ENCODE peak calls at places on chromosome 11, in nine cellular contexts. One of them, this sample, is unnamed.

GRCh38 chr11:133382217-133382746 is 150.0 kb downstream of the OPCML start:
- DNase-seq in stomach: no peak
- DNase-seq in mammary epithelial cell: peak; percentile 26
- DNase-seq in lung: no peak
- DNase-seq in CD8-positive, alpha-beta T cell: no peak
- DNase-seq in sigmoid colon: no peak
- DNase-seq in K562: no peak
- DNase-seq in lower lobe of right lung: no peak
- DNase-seq in Peyer's patch: peak; percentile 64
- DNase-seq in this sample: no peak

GRCh38 chr11:117126223-117126965 is 17.7 kb upstream of the PAFAH1B2 start:
- DNase-seq in K562: no peak
- DNase-seq in lung: no peak
- DNase-seq in lower lobe of right lung: no peak
- DNase-seq in Peyer's patch: no peak
- DNase-seq in sigmoid colon: no peak
- DNase-seq in CD8-positive, alpha-beta T cell: no peak
- DNase-seq in mammary epithelial cell: no peak
- DNase-seq in stomach: no peak
- DNase-seq in this sample: no peak

GRCh38 chr11:117837070-117837776 is 12.7 kb upstream of the FXYD2 start:
- DNase-seq in Peyer's patch: peak; percentile 38
- DNase-seq in K562: no peak
- DNase-seq in CD8-positive, alpha-beta T cell: peak; percentile 38
- DNase-seq in lung: no peak
- DNase-seq in lower lobe of right lung: no peak
- DNase-seq in mammary epithelial cell: no peak
- DNase-seq in stomach: peak; percentile 20
- DNase-seq in sigmoid colon: peak; percentile 56
- DNase-seq in this sample: no peak

GRCh38 chr11:100687630-100688395 is 725 bp downstream of the ARHGAP42 start:
- DNase-seq in mammary epithelial cell: peak; percentile 79
- DNase-seq in lower lobe of right lung: peak; percentile 54
- DNase-seq in Peyer's patch: peak; percentile 79
- DNase-seq in lung: peak; percentile 44
- DNase-seq in CD8-positive, alpha-beta T cell: no peak
- DNase-seq in stomach: peak; percentile 48
- DNase-seq in K562: peak; percentile 47
- DNase-seq in sigmoid colon: peak; percentile 72
- DNase-seq in this sample: peak; percentile 47

GRCh38 chr11:103729653-103730052 is 306.8 kb upstream of the DDI1 start:
- DNase-seq in stomach: no peak
- DNase-seq in mammary epithelial cell: no peak
- DNase-seq in lower lobe of right lung: no peak
- DNase-seq in lung: no peak
- DNase-seq in Peyer's patch: no peak
- DNase-seq in CD8-positive, alpha-beta T cell: no peak
- DNase-seq in K562: no peak
- DNase-seq in sigmoid colon: no peak
- DNase-seq in this sample: no peak

GRCh38 chr11:88402192-88402715 is 64.7 kb upstream of the CTSC start:
- DNase-seq in K562: no peak
- DNase-seq in CD8-positive, alpha-beta T cell: no peak
- DNase-seq in mammary epithelial cell: peak; percentile 90
- DNase-seq in lower lobe of right lung: no peak
- DNase-seq in sigmoid colon: no peak
- DNase-seq in stomach: no peak
- DNase-seq in lung: no peak
- DNase-seq in Peyer's patch: no peak
- DNase-seq in this sample: peak; percentile 49

GRCh38 chr11:73787051-73787642 is 527 bp upstream of the MRPL48 start:
- DNase-seq in lower lobe of right lung: no peak
- DNase-seq in Peyer's patch: no peak
- DNase-seq in stomach: no peak
- DNase-seq in mammary epithelial cell: no peak
- DNase-seq in lung: no peak
- DNase-seq in K562: no peak
- DNase-seq in CD8-positive, alpha-beta T cell: no peak
- DNase-seq in sigmoid colon: no peak
- DNase-seq in this sample: no peak

GRCh38 chr11:34978236-34979191 is 62.1 kb downstream of the PDHX start:
- DNase-seq in Peyer's patch: no peak
- DNase-seq in CD8-positive, alpha-beta T cell: no peak
- DNase-seq in K562: no peak
- DNase-seq in lower lobe of right lung: no peak
- DNase-seq in sigmoid colon: no peak
- DNase-seq in stomach: no peak
- DNase-seq in mammary epithelial cell: no peak
- DNase-seq in lung: no peak
- DNase-seq in this sample: peak; percentile 42

GRCh38 chr11:128839081-128839480 is 28.0 kb downstream of the KCNJ1 start:
- DNase-seq in CD8-positive, alpha-beta T cell: no peak
- DNase-seq in mammary epithelial cell: no peak
- DNase-seq in K562: no peak
- DNase-seq in sigmoid colon: no peak
- DNase-seq in stomach: no peak
- DNase-seq in lung: no peak
- DNase-seq in lower lobe of right lung: no peak
- DNase-seq in Peyer's patch: no peak
- DNase-seq in this sample: no peak

GRCh38 chr11:127106938-127107337 is 106.4 kb upstream of the KIRREL3 start:
- DNase-seq in Peyer's patch: no peak
- DNase-seq in stomach: no peak
- DNase-seq in K562: no peak
- DNase-seq in sigmoid colon: no peak
- DNase-seq in lung: no peak
- DNase-seq in mammary epithelial cell: no peak
- DNase-seq in lower lobe of right lung: no peak
- DNase-seq in CD8-positive, alpha-beta T cell: no peak
- DNase-seq in this sample: no peak

GRCh38 chr11:130315354-130315970 is 745 bp upstream of the ZBTB44 start:
- DNase-seq in CD8-positive, alpha-beta T cell: peak; percentile 74
- DNase-seq in sigmoid colon: peak; percentile 70
- DNase-seq in Peyer's patch: peak; percentile 74
- DNase-seq in lung: peak; percentile 54
- DNase-seq in lower lobe of right lung: peak; percentile 73
- DNase-seq in K562: peak; percentile 14
- DNase-seq in mammary epithelial cell: no peak
- DNase-seq in stomach: peak; percentile 48
- DNase-seq in this sample: no peak

GRCh38 chr11:78351193-78351592 is 66.4 kb downstream of the GAB2 start:
- DNase-seq in CD8-positive, alpha-beta T cell: no peak
- DNase-seq in sigmoid colon: no peak
- DNase-seq in lung: no peak
- DNase-seq in K562: no peak
- DNase-seq in lower lobe of right lung: no peak
- DNase-seq in mammary epithelial cell: no peak
- DNase-seq in stomach: no peak
- DNase-seq in Peyer's patch: no peak
- DNase-seq in this sample: no peak

GRCh38 chr11:32531528-32531927 is 52.1 kb upstream of the EIF3M start:
- DNase-seq in lower lobe of right lung: no peak
- DNase-seq in CD8-positive, alpha-beta T cell: no peak
- DNase-seq in K562: no peak
- DNase-seq in mammary epithelial cell: peak; percentile 70
- DNase-seq in Peyer's patch: no peak
- DNase-seq in lung: no peak
- DNase-seq in sigmoid colon: no peak
- DNase-seq in stomach: no peak
- DNase-seq in this sample: no peak

DNA sequence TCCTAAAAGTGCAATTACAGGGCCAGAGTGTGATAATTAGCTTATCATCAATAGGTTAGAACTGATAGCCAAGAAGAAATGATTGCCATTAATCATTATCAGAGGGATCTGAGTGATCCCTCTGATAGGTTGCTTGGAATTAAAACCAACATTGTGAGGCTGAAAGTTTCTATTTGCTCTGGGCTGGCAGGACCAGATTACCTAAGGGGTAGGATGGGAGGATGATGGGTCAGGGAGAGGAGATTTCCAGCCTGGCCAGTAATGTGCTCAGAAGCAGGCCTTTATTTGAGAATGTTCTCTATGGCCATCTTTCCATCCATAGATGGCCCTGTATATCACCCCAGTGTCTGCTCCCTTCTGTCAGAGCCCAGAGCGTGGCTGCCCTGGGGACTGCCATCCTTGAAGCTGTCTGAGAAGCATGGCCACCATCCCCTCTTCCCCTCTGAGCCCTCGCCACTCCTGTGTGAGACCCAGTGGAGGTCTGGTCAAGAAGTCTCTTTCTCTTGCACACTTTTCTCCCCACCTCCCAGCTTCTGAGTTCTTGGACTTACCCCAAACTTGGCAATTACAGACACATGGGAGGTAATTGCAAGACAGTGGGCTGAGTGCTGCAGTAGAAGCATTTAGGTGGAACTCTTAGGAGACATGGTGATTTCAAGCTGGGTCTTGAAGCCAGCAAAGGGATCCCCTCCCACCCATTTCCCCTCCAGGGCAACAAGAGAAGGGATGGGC is 11.7 kb downstream of the PARVA start:
- DNase-seq in lung: no peak
- DNase-seq in K562: no peak
- DNase-seq in sigmoid colon: no peak
- DNase-seq in Peyer's patch: no peak
- DNase-seq in mammary epithelial cell: no peak
- DNase-seq in lower lobe of right lung: no peak
- DNase-seq in stomach: no peak
- DNase-seq in CD8-positive, alpha-beta T cell: no peak
- DNase-seq in this sample: no peak
- H3K4me1 ChIP-seq in lung: peaks cover 24% of the 10 kb centered on the region
- H3K4me1 ChIP-seq in K562: no peaks in the 10 kb centered on the region
- H3K4me1 ChIP-seq in sigmoid colon: peaks cover 85% of the 10 kb centered on the region
- H3K4me1 ChIP-seq in Peyer's patch: no peaks in the 10 kb centered on the region
- H3K4me1 ChIP-seq in mammary epithelial cell: peaks cover 45% of the 10 kb centered on the region
- H3K4me1 ChIP-seq in lower lobe of right lung: peaks cover 23% of the 10 kb centered on the region
- H3K4me1 ChIP-seq in stomach: peaks cover 65% of the 10 kb centered on the region
- H3K4me1 ChIP-seq in CD8-positive, alpha-beta T cell: no peaks in the 10 kb centered on the region
- H3K4me1 ChIP-seq in this sample: peaks cover 18% of the 10 kb centered on the region

GRCh38 chr11:96290631-96291030 is 52.4 kb downstream of the MAML2 start:
- DNase-seq in Peyer's patch: no peak
- DNase-seq in lung: no peak
- DNase-seq in mammary epithelial cell: no peak
- DNase-seq in CD8-positive, alpha-beta T cell: no peak
- DNase-seq in lower lobe of right lung: no peak
- DNase-seq in sigmoid colon: no peak
- DNase-seq in stomach: no peak
- DNase-seq in K562: no peak
- DNase-seq in this sample: no peak

GRCh38 chr11:96294289-96294688 is 48.7 kb downstream of the MAML2 start:
- DNase-seq in K562: no peak
- DNase-seq in Peyer's patch: no peak
- DNase-seq in lung: no peak
- DNase-seq in CD8-positive, alpha-beta T cell: no peak
- DNase-seq in mammary epithelial cell: no peak
- DNase-seq in lower lobe of right lung: no peak
- DNase-seq in sigmoid colon: no peak
- DNase-seq in stomach: no peak
- DNase-seq in this sample: no peak

GRCh38 chr11:96292291-96293010 is 50.5 kb downstream of the MAML2 start:
- DNase-seq in lower lobe of right lung: no peak
- DNase-seq in CD8-positive, alpha-beta T cell: no peak
- DNase-seq in K562: no peak
- DNase-seq in Peyer's patch: no peak
- DNase-seq in mammary epithelial cell: no peak
- DNase-seq in sigmoid colon: no peak
- DNase-seq in lung: no peak
- DNase-seq in stomach: no peak
- DNase-seq in this sample: no peak

GRCh38 chr11:96293583-96293982 is 49.4 kb downstream of the MAML2 start:
- DNase-seq in sigmoid colon: no peak
- DNase-seq in CD8-positive, alpha-beta T cell: no peak
- DNase-seq in mammary epithelial cell: no peak
- DNase-seq in lower lobe of right lung: no peak
- DNase-seq in stomach: no peak
- DNase-seq in lung: no peak
- DNase-seq in K562: no peak
- DNase-seq in Peyer's patch: no peak
- DNase-seq in this sample: no peak

GRCh38 chr11:96293109-96293508 is 49.9 kb downstream of the MAML2 start:
- DNase-seq in lung: no peak
- DNase-seq in mammary epithelial cell: no peak
- DNase-seq in lower lobe of right lung: no peak
- DNase-seq in sigmoid colon: no peak
- DNase-seq in Peyer's patch: no peak
- DNase-seq in K562: no peak
- DNase-seq in stomach: no peak
- DNase-seq in CD8-positive, alpha-beta T cell: no peak
- DNase-seq in this sample: no peak
- H3K4me3 ChIP-seq in lung: no peak overlapping the region
- H3K4me3 ChIP-seq in mammary epithelial cell: no peak overlapping the region
- H3K4me3 ChIP-seq in lower lobe of right lung: no peak overlapping the region
- H3K4me3 ChIP-seq in sigmoid colon: no peak overlapping the region
- H3K4me3 ChIP-seq in Peyer's patch: no peak overlapping the region
- H3K4me3 ChIP-seq in K562: no peak overlapping the region
- H3K4me3 ChIP-seq in stomach: no peak overlapping the region
- H3K4me3 ChIP-seq in CD8-positive, alpha-beta T cell: no peak overlapping the region
- H3K4me3 ChIP-seq in this sample: no peak overlapping the region

DNA sequence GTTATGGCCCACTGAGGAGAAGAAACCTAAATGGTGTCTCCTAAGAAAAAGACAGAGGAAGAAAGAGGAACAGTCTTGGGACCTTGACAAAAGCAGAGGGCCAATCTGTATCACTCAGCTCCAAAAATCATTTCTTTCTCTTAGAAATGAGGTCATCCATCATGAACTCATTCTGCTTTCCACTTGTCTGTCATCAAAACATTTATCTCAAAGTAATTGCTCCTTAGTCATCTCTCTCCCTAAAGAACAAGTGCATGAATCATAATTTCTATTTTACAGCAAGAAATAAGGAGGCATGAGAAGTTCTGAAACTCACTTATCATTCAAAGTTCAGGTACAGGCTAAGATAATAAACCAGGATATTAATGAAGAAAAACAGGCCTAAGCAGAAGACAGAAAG is 375.6 kb downstream of the KCNA4 start:
- DNase-seq in CD8-positive, alpha-beta T cell: no peak
- DNase-seq in Peyer's patch: no peak
- DNase-seq in lower lobe of right lung: no peak
- DNase-seq in sigmoid colon: no peak
- DNase-seq in mammary epithelial cell: peak; percentile 8
- DNase-seq in lung: no peak
- DNase-seq in stomach: no peak
- DNase-seq in K562: no peak
- DNase-seq in this sample: no peak
- H3K27ac ChIP-seq in CD8-positive, alpha-beta T cell: no peak overlapping the region
- H3K27ac ChIP-seq in Peyer's patch: no peak overlapping the region
- H3K27ac ChIP-seq in lower lobe of right lung: no peak overlapping the region
- H3K27ac ChIP-seq in sigmoid colon: no peak overlapping the region
- H3K27ac ChIP-seq in mammary epithelial cell: no peak overlapping the region
- H3K27ac ChIP-seq in lung: no peak overlapping the region
- H3K27ac ChIP-seq in stomach: no peak overlapping the region
- H3K27ac ChIP-seq in K562: no peak overlapping the region
- H3K27ac ChIP-seq in this sample: no peak overlapping the region

DNA sequence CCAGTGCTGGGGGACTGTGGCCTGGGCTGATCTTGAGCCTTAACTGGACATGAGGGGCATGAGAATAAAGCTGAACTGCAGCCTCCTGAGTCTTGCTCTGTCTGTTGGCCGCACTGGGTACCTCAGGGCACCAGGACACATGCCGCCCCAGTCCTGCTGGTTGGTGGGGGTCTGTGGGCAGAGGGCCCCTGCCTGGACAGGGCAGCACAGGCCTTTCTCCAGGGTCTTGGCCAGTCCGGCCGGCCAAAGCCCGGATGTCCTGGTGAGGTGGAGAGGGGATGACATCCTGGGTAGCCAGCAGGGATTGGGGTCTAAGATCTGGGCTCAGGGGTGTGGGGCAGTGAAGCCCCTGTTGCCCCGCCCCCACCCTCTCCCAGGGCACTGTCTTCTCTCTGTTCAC is 1.5 kb upstream of the RPS6KA4 start:
- DNase-seq in mammary epithelial cell: no peak
- DNase-seq in stomach: no peak
- DNase-seq in Peyer's patch: no peak
- DNase-seq in lung: no peak
- DNase-seq in sigmoid colon: no peak
- DNase-seq in lower lobe of right lung: no peak
- DNase-seq in K562: no peak
- DNase-seq in CD8-positive, alpha-beta T cell: no peak
- DNase-seq in this sample: no peak
- H3K4me1 ChIP-seq in mammary epithelial cell: peaks cover 47% of the 10 kb centered on the region
- H3K4me1 ChIP-seq in stomach: peaks cover 46% of the 10 kb centered on the region
- H3K4me1 ChIP-seq in Peyer's patch: peaks cover 12% of the 10 kb centered on the region
- H3K4me1 ChIP-seq in lung: peaks cover 20% of the 10 kb centered on the region
- H3K4me1 ChIP-seq in sigmoid colon: peaks cover 45% of the 10 kb centered on the region
- H3K4me1 ChIP-seq in lower lobe of right lung: peaks cover 43% of the 10 kb centered on the region
- H3K4me1 ChIP-seq in K562: peaks cover 79% of the 10 kb centered on the region
- H3K4me1 ChIP-seq in CD8-positive, alpha-beta T cell: peaks cover 30% of the 10 kb centered on the region
- H3K4me1 ChIP-seq in this sample: peaks cover 45% of the 10 kb centered on the region

This sample was measured in SJSA1.